ENCODE peak calls at places on chromosomes 6 and 20, in ten cellular contexts. C is adrenal gland, Y is stomach, H is testis, D is uterus, W is A549, U is HepG2, O is NB4, S is H1, A is endothelial cell of umbilical vein. N is an unnamed sample.

GRCh38 chr6:85360794-85361642 is 88.9 kb upstream of the NT5E start:
- DNase-seq in H (no peak), O (peak), W (peak), C (peak), Y (no peak), A (peak), S (no peak), D (peak), U (peak), N (no peak)

GRCh38 chr6:142842423-142843261 is 102.3 kb downstream of the HIVEP2 start:
- DNase-seq in O (no peak), C (no peak), S (no peak), W (peak), Y (no peak), U (peak), D (no peak), H (no peak), A (peak), N (no peak)

GRCh38 chr6:17863971-17864754 is 123.3 kb downstream of the KIF13A start:
- DNase-seq in A (peak), Y (no peak), W (peak), H (no peak), O (no peak), D (no peak), C (no peak), U (peak), S (no peak), N (no peak)

GRCh38 chr6:63731946-63732735 is 96.5 kb downstream of the PHF3 start:
- DNase-seq in C (no peak), W (no peak), O (no peak), S (no peak), A (peak), U (no peak), D (no peak), Y (no peak), H (no peak), N (no peak)

GRCh38 chr6:108961077-108961476 is 112.9 kb downstream of the ARMC2 start:
- DNase-seq in D (no peak), A (no peak), W (no peak), U (no peak), S (no peak), O (no peak), C (no peak), H (no peak), Y (no peak), N (no peak)

GRCh38 chr6:44452725-44453124 is 65.2 kb downstream of the CDC5L start:
- DNase-seq in C (no peak), D (no peak), U (peak), S (no peak), A (peak), H (no peak), Y (no peak), W (peak), O (no peak), N (no peak)

GRCh38 chr6:110476046-110476849 is at the start of gene SLC22A16:
- DNase-seq in C (no peak), H (no peak), S (no peak), A (no peak), D (no peak), O (peak), W (no peak), Y (no peak), U (no peak), N (no peak)

GRCh38 chr6:126723541-126724170 is 383.7 kb downstream of the CENPW start:
- DNase-seq in A (peak), U (no peak), O (no peak), H (no peak), W (no peak), D (no peak), C (no peak), S (no peak), Y (no peak), N (no peak)

GRCh38 chr6:109925060-109925459 is 53.1 kb upstream of the GPR6 start:
- DNase-seq in A (no peak), D (no peak), H (no peak), Y (no peak), O (no peak), U (no peak), S (no peak), C (no peak), W (no peak), N (no peak)

GRCh38 chr6:152143359-152143758 is 335.9 kb downstream of the ESR1 start:
- DNase-seq in C (no peak), Y (no peak), U (peak), A (no peak), O (no peak), W (no peak), D (no peak), H (peak), S (no peak), N (no peak)

GRCh38 chr6:104580452-104580851 is 279.3 kb downstream of the HACE1 start:
- DNase-seq in C (no peak), W (no peak), H (no peak), D (no peak), O (no peak), Y (no peak), A (no peak), U (no peak), S (no peak), N (no peak)

GRCh38 chr6:150770631-150771030 is 94.9 kb upstream of the MTHFD1L start:
- DNase-seq in H (no peak), W (no peak), Y (no peak), U (no peak), C (no peak), S (no peak), O (peak), D (no peak), A (no peak), N (no peak)

GRCh38 chr6:106569444-106569843 is 59.9 kb downstream of the RTN4IP1 start:
- DNase-seq in U (no peak), A (no peak), D (no peak), S (no peak), C (no peak), H (no peak), O (no peak), Y (no peak), W (no peak), N (no peak)

GRCh38 chr6:74939309-74939708 is 266.5 kb downstream of the COL12A1 start:
- DNase-seq in D (no peak), S (no peak), C (no peak), O (peak), H (no peak), Y (no peak), U (no peak), A (peak), W (peak), N (no peak)

GRCh38 chr6:72798196-72798595 is 176.3 kb downstream of the KCNQ5 start:
- DNase-seq in D (no peak), C (no peak), Y (no peak), W (no peak), A (no peak), H (no peak), O (no peak), U (no peak), S (no peak), N (no peak)

GRCh38 chr20:14634666-14635065 is 297.3 kb upstream of the FLRT3 start:
- DNase-seq in O (no peak), A (no peak), U (no peak), W (no peak), Y (no peak), H (no peak), C (no peak), D (no peak), S (no peak), N (no peak)

GRCh38 chr6:48084201-48084600 is 26.8 kb downstream of the PTCHD4 start:
- DNase-seq in Y (no peak), H (no peak), W (no peak), U (no peak), S (no peak), C (no peak), O (no peak), A (no peak), D (no peak), N (no peak)

GRCh38 chr20:4797275-4797674 is 75.6 kb downstream of the PRND start:
- DNase-seq in D (no peak), W (no peak), A (no peak), U (no peak), C (no peak), O (no peak), Y (no peak), H (no peak), S (no peak), N (no peak)

GRCh38 chr6:40551966-40552365 is 35.2 kb downstream of the LRFN2 start:
- DNase-seq in O (no peak), Y (no peak), S (no peak), A (no peak), D (no peak), C (no peak), U (no peak), H (no peak), W (no peak), N (no peak)

GRCh38 chr6:35596448-35597442 is 84.0 kb upstream of the TULP1 start:
- DNase-seq in W (peak), C (no peak), D (peak), U (no peak), O (no peak), S (no peak), Y (no peak), A (peak), H (no peak), N (no peak)

GRCh38 chr6:154414021-154414813 is 57.6 kb upstream of the IPCEF1 start:
- DNase-seq in W (peak), H (no peak), D (no peak), A (peak), O (peak), U (peak), S (no peak), C (no peak), Y (no peak), N (no peak)

GRCh38 chr6:139832906-139833305 is 458.5 kb upstream of the CITED2 start:
- DNase-seq in H (no peak), U (no peak), C (no peak), W (no peak), D (no peak), A (no peak), Y (no peak), O (no peak), S (no peak), N (no peak)

GRCh38 chr20:33878583-33878982 is 67.4 kb downstream of the CHMP4B start:
- DNase-seq in H (no peak), U (no peak), C (no peak), A (no peak), D (no peak), S (no peak), Y (no peak), O (no peak), W (no peak), N (no peak)

DNA sequence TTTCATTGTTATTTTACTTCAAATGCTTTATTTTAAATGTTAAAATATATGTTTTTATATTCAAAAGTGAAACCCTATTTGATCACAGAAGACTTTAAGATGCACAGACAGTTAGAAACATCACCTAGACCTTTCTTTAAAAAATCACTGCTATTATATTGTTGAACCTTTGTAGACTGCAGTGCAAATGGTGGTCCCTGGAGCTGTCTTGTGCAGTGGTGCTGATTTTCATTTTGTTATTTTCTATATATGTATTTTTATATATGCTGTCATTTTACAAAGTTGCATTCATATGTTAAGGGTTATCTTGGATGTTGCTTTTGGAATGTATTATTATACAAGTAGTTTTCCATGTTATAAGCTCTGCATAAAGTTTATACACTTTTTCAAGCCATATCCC is 18.7 kb upstream of the HLA-B start:
- DNase-seq in C (no peak), Y (no peak), A (no peak), H (no peak), S (no peak), W (no peak), D (no peak), O (no peak), U (no peak), N (no peak)
- TF ChIP-seq POLR2A in C (no peak), Y (no peak), A (no peak), H (no peak), S (no peak), W (no peak), D (no peak), O (no peak), U (no peak), N (no peak)

GRCh38 chr6:116059713-116060571 is 749 bp downstream of the FRK start:
- DNase-seq in W (no peak), O (peak), S (no peak), C (no peak), U (peak), H (no peak), D (peak), A (no peak), Y (peak), N (peak)

GRCh38 chr6:116064626-116065025 is 3.9 kb upstream of the FRK start:
- DNase-seq in O (no peak), S (no peak), Y (no peak), W (no peak), A (no peak), D (no peak), C (no peak), U (no peak), H (no peak), N (no peak)

GRCh38 chr6:116062496-116062895 is 1.8 kb upstream of the FRK start:
- DNase-seq in A (no peak), W (no peak), D (no peak), C (no peak), Y (no peak), S (no peak), O (no peak), H (no peak), U (no peak), N (no peak)

GRCh38 chr6:116057766-116058165 is 2.9 kb downstream of the FRK start:
- DNase-seq in O (no peak), S (no peak), A (no peak), H (no peak), Y (no peak), C (no peak), U (no peak), D (no peak), W (no peak), N (no peak)

GRCh38 chr6:116060572-116061283 is at the start of gene FRK:
- DNase-seq in A (peak), C (no peak), S (no peak), W (peak), H (peak), U (peak), Y (peak), D (no peak), O (no peak), N (no peak)
- TF ChIP-seq POLR2A in A (no peak), C (no peak), S (no peak), W (peak), H (no peak), U (peak), Y (no peak), D (no peak), O (no peak), N (no peak)

DNA sequence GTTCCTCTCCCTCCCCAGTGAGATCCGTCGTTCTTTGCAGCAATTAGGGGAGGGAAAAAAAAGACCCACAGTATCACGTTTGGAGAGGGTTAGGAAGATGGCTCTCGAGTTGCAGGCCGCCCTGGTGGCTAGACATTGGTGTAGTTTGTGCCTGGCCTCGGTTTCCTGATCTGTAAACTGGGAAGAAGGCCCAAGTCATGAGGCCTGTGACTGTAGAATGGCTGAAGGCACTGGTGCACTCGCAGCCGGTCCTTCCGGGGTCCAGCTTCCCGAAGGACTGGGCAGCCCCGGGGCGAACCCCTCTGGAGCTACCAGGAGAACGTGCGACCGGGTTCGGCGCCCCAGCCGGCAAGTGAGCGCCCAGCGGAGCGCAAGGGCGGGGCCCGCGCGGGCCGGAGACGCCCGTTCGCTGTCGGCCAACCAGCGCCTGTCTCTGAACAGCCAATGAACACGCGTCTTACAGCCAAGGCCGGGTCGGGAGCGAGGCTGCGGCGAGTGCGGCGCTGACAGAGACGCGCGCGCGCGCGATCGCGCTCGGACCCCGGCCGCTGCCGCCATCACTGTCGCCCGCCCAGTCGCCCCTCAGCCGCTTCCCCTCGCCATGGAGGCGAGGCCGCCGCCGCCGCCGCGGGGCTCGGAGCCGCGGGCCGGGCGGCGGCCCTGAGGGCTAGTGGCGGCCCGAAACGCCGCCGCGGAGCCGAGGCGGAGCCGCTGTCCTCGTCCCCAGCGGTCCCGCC is at the start of gene PTPRA:
- DNase-seq in U (peak), A (peak), W (peak), S (peak), O (peak), C (peak), D (peak), H (peak), Y (peak), N (peak)
- TF ChIP-seq POLR2A in U (peak), A (peak), W (peak), S (peak), O (peak), C (peak), D (peak), H (peak), Y (no peak), N (peak)

DNA sequence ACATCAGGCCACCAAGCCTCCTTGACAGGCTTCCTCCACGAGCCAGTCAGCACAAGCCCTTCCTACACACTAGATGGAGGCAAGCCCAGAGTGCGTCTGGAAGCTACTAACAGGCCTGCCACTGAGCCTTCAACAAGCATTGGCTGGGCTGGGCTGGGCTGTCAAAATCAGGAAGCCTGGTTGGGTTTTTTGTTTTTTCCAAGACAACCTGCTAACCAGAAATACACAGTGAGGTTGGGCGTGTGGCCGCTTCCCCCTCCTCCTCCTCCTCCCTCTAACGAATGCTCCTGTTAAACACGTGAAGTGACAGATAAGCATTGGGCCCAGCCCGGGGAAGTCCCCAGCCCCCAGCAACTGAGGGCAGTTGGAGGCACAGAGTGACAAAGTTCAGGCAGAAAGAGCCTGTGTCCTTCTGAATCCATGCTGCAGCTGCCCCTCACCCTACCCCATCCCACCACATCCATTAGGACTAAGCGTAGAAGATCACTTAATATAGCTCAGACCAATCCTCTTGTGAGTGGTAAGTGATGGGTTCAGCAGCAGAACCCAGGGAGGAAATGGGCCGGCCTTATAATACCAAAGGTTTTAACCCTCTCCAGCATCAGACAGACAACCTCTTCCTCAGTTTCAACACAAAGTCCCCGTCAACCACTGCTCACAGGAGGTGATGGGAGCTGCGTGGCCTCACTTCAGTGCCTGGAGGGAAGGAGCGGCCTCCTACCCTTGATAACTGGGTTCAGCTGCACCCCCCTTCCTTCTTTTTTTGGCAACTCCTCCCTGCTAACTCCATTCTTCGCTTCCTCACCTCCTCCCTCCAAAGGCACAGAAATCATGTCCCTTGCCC is 1.1 kb downstream of the NFATC2 start:
- DNase-seq in O (peak), U (peak), A (peak), Y (peak), W (no peak), C (peak), S (no peak), D (peak), H (peak), N (peak)
- TF ChIP-seq POLR2A in O (peak), U (peak), A (no peak), Y (no peak), W (no peak), C (peak), S (no peak), D (no peak), H (no peak), N (peak)

GRCh38 chr6:168394606-168395005 is 46.4 kb upstream of the SMOC2 start:
- DNase-seq in Y (no peak), D (no peak), S (no peak), W (no peak), U (no peak), C (no peak), A (no peak), H (no peak), O (no peak), N (no peak)
- TF ChIP-seq POLR2A in Y (no peak), D (no peak), S (no peak), W (no peak), U (no peak), C (no peak), A (no peak), H (no peak), O (no peak), N (no peak)

DNA sequence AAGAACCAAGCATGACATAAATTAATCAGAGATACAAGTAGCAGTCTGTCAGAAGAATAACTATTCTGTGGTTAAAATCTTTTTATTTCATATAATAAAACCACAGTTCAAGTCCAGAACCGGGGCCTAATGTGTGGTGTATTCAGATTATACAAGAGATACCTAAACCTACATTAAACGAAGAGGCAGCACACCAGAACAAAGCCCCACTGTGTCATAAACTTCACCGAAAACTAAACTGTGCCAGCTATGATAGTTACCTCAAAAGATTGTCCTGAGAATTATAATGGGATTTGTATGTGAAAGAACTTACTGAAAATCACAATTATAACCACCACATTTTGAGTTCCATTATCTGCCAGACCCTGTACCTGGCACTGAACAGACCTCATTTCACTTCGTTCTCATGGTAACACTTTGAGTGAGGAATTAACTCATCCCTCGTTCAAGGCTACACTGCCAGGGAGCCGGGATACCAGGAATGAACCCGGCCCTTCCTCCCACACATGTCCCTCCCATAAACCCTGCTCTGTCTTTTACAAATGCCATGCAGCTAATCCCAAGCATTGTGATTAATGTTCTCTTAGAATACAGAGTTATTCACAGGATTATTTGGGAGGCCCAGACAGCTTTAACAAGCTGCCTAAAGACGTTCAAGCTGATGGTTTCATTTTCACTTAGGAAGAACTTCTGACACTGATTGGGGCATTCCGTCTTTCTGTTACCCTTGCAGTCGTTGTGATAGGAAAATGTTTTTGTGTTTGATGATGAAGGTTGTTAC is 42.7 kb upstream of the CD83 start:
- DNase-seq in D (no peak), H (peak), A (peak), Y (no peak), C (peak), U (no peak), S (no peak), O (no peak), W (peak), N (no peak)
- TF ChIP-seq POLR2A in D (no peak), H (no peak), A (no peak), Y (no peak), C (no peak), U (no peak), S (no peak), O (no peak), W (no peak), N (no peak)

DNA sequence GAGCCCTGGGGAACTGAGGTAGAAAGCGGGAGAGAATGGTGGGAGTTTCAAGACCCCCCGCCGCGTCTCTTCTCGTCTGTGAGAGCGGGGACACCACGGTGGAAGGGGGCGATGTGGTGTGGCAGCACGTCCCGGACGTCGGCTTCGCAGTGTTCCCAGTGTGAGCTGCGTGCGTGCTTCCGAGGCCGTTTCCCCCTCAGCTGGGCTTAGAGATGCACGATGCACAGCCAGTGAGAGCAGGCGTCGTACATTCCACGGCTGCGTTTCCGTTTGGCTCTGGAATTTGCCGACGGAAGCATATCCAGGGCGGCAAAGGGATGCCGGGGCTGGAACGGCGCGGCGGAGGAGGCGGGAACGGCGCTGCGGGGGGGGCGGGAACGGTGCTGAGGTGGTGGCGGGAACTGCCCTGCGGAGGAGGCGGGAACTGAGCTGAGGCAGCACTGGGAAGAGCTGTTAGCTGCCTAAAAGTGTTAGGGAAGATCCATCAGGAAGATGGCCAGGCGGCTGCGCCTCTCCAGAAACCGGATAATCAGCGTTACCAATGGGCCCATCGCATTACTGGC is 37.7 kb downstream of the KIF25 start:
- DNase-seq in D (peak), U (no peak), W (peak), O (no peak), C (no peak), Y (peak), A (peak), S (peak), H (peak), N (peak)
- TF ChIP-seq POLR2A in D (no peak), U (no peak), W (no peak), O (no peak), C (no peak), Y (no peak), A (no peak), S (no peak), H (no peak), N (no peak)